ENCODE peak calls at places on chromosomes 11 and 22, in four cellular contexts. I is iPS-NIHi11, V is left lobe of liver, W is NCI-H2029. A is an unnamed sample.

GRCh38 chr11:105368711-105369110 is 229.1 kb upstream of the CARD18 start:
- DNase-seq in I (no peak), V (no peak), W (no peak), A (no peak)

GRCh38 chr11:2776351-2777061 is 76.7 kb upstream of the KCNQ1OT1 start:
- DNase-seq in I (peak; percentile 13), W (no peak), V (peak; percentile 42), A (no peak)

GRCh38 chr11:16737860-16738197 is 618 bp upstream of the C11orf58 start:
- DNase-seq in V (no peak), W (peak; percentile 15), I (peak; percentile 18), A (no peak)

GRCh38 chr11:67418476-67419281 is 3.2 kb downstream of the CARNS1 start:
- DNase-seq in W (no peak), V (peak; percentile 79), I (no peak), A (no peak)

GRCh38 chr11:93921695-93922468 is 71.5 kb upstream of the VSTM5 start:
- DNase-seq in V (peak; percentile 45), W (peak; percentile 60), I (peak; percentile 80), A (peak; percentile 74)

GRCh38 chr11:102793677-102794290 is 4.2 kb downstream of the MMP1 start:
- DNase-seq in V (no peak), I (no peak), W (no peak), A (no peak)

GRCh38 chr22:29799217-29799680 is 32.1 kb downstream of the UQCR10 start:
- DNase-seq in W (no peak), V (peak; percentile 95), I (peak; percentile 68), A (no peak)

GRCh38 chr11:113732092-113732491 is 26.0 kb upstream of the TMPRSS5 start:
- DNase-seq in I (no peak), W (no peak), V (no peak), A (no peak)

GRCh38 chr22:41915035-41915782 is at the start of gene SHISA8:
- DNase-seq in V (no peak), W (peak; percentile 18), I (peak; percentile 71), A (peak; percentile 27)

GRCh38 chr22:36383110-36383581 is 4.6 kb downstream of the MYH9 start:
- DNase-seq in I (no peak), V (peak; percentile 53), W (peak; percentile 25), A (no peak)